ENCODE peak calls at places on chromosome 2, in ten cellular contexts. Q, A, B, O, R, P, Z, L, S and K are unnamed samples.

GRCh38 chr2:43358688-43359201 is 132.3 kb upstream of the ZFP36L2 start:
- DNase-seq in Q (no peak), A (no peak), B (no peak), O (no peak), R (no peak), P (no peak), Z (no peak), L (no peak), S (no peak), K (no peak)

GRCh38 chr2:172859821-172860707 is 124.4 kb downstream of the RAPGEF4 start:
- DNase-seq in Q (no peak), A (no peak), B (no peak), O (no peak), R (no peak), P (no peak), Z (no peak), L (no peak), S (no peak), K (peak; percentile 26)

GRCh38 chr2:161367675-161368074 is 48.4 kb upstream of the TBR1 start:
- DNase-seq in Q (no peak), A (no peak), B (no peak), O (no peak), R (no peak), P (no peak), Z (no peak), L (peak; percentile 19), S (no peak), K (no peak)

GRCh38 chr2:134217924-134218323 is 35.9 kb upstream of the MGAT5 start:
- DNase-seq in Q (no peak), A (no peak), B (no peak), O (no peak), R (no peak), P (no peak), Z (no peak), L (peak; percentile 62), S (no peak), K (no peak)

GRCh38 chr2:95268208-95269035 is 5.8 kb upstream of the PROM2 start:
- DNase-seq in Q (no peak), A (no peak), B (no peak), O (no peak), R (no peak), P (no peak), Z (no peak), L (no peak), S (no peak), K (no peak)

GRCh38 chr2:160208662-160209229 is 8.7 kb upstream of the ITGB6 start:
- DNase-seq in Q (no peak), A (no peak), B (no peak), O (no peak), R (no peak), P (no peak), Z (no peak), L (no peak), S (no peak), K (no peak)

GRCh38 chr2:64562148-64562784 is 38.1 kb downstream of the AFTPH start:
- DNase-seq in Q (no peak), A (no peak), B (no peak), O (peak; percentile 34), R (no peak), P (no peak), Z (no peak), L (peak; percentile 9), S (no peak), K (peak; percentile 48)

GRCh38 chr2:161415467-161416293 is 417 bp upstream of the TBR1 start:
- DNase-seq in Q (no peak), A (no peak), B (peak; percentile 5), O (no peak), R (peak; percentile 5), P (no peak), Z (no peak), L (no peak), S (no peak), K (no peak)

GRCh38 chr2:48600917-48601316 is 16.7 kb upstream of the GTF2A1L start:
- DNase-seq in Q (no peak), A (no peak), B (no peak), O (no peak), R (no peak), P (no peak), Z (no peak), L (peak; percentile 93), S (no peak), K (peak; percentile 27)

GRCh38 chr2:48600204-48600813 is 17.3 kb upstream of the GTF2A1L start:
- DNase-seq in Q (no peak), A (no peak), B (peak; percentile 22), O (peak; percentile 57), R (peak; percentile 21), P (no peak), Z (no peak), L (peak; percentile 61), S (no peak), K (peak; percentile 64)

GRCh38 chr2:48605482-48606175 is 12.0 kb upstream of the GTF2A1L start:
- DNase-seq in Q (no peak), A (no peak), B (no peak), O (no peak), R (no peak), P (no peak), Z (no peak), L (no peak), S (no peak), K (no peak)

DNA sequence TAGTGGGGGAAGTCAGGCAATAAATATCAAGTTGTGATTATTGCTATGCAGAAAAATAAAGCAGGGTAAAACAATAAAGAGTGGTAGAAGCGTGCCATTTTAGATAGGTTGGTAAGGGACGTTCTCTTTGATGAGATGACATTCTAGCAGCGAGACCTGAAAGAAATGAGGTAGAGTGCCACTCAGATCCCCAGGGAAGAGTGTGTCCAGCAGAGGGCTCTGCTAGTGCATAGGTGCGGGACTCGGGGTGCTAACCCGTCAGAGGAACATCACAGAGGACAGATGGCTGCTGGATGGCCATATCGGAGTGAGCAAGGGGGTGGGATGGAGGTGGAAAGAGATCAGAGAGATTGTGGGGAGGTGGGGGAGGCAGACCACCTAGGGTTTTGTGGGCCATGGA is 16.3 kb upstream of the GTF2A1L start:
- DNase-seq in Q (no peak), A (no peak), B (peak; percentile 22), O (peak; percentile 62), R (no peak), P (no peak), Z (no peak), L (peak; percentile 8), S (no peak), K (peak; percentile 43)
- TF ChIP-seq CTCF in Q (peak; percentile 56), A (peak; percentile 9), B (no peak), O (peak; percentile 46), R (peak; percentile 49), P (no peak), Z (no peak), L (peak; percentile 39), S (no peak), K (peak; percentile 74)

GRCh38 chr2:212897296-212897695 is 254.1 kb downstream of the IKZF2 start:
- DNase-seq in Q (no peak), A (no peak), B (no peak), O (no peak), R (no peak), P (no peak), Z (no peak), L (no peak), S (no peak), K (no peak)

GRCh38 chr2:212894026-212894425 is 257.4 kb downstream of the IKZF2 start:
- DNase-seq in Q (no peak), A (no peak), B (no peak), O (no peak), R (no peak), P (no peak), Z (no peak), L (no peak), S (no peak), K (no peak)

GRCh38 chr2:212891580-212891979 is 259.8 kb downstream of the IKZF2 start:
- DNase-seq in Q (no peak), A (no peak), B (no peak), O (no peak), R (no peak), P (no peak), Z (no peak), L (no peak), S (no peak), K (no peak)

GRCh38 chr2:212893216-212893615 is 258.2 kb downstream of the IKZF2 start:
- DNase-seq in Q (no peak), A (no peak), B (no peak), O (no peak), R (no peak), P (no peak), Z (no peak), L (no peak), S (no peak), K (no peak)

GRCh38 chr2:212892193-212892592 is 259.2 kb downstream of the IKZF2 start:
- DNase-seq in Q (no peak), A (no peak), B (no peak), O (peak; percentile 58), R (no peak), P (no peak), Z (no peak), L (peak; percentile 70), S (no peak), K (peak; percentile 73)
- TF ChIP-seq CTCF in Q (peak; percentile 49), A (no peak), B (no peak), O (peak; percentile 37), R (peak; percentile 47), P (no peak), Z (no peak), L (peak; percentile 62), S (no peak), K (peak; percentile 65)

GRCh38 chr2:185219981-185220380 is 518.6 kb upstream of the FSIP2 start:
- DNase-seq in Q (no peak), A (peak; percentile 63), B (no peak), O (no peak), R (no peak), P (no peak), Z (no peak), L (peak; percentile 7), S (no peak), K (peak; percentile 15)

GRCh38 chr2:185215497-185215896 is 523.1 kb upstream of the FSIP2 start:
- DNase-seq in Q (no peak), A (no peak), B (no peak), O (no peak), R (no peak), P (no peak), Z (no peak), L (no peak), S (no peak), K (no peak)
- TF ChIP-seq CTCF in Q (no peak), A (no peak), B (no peak), O (no peak), R (no peak), P (no peak), Z (no peak), L (no peak), S (no peak), K (no peak)

DNA sequence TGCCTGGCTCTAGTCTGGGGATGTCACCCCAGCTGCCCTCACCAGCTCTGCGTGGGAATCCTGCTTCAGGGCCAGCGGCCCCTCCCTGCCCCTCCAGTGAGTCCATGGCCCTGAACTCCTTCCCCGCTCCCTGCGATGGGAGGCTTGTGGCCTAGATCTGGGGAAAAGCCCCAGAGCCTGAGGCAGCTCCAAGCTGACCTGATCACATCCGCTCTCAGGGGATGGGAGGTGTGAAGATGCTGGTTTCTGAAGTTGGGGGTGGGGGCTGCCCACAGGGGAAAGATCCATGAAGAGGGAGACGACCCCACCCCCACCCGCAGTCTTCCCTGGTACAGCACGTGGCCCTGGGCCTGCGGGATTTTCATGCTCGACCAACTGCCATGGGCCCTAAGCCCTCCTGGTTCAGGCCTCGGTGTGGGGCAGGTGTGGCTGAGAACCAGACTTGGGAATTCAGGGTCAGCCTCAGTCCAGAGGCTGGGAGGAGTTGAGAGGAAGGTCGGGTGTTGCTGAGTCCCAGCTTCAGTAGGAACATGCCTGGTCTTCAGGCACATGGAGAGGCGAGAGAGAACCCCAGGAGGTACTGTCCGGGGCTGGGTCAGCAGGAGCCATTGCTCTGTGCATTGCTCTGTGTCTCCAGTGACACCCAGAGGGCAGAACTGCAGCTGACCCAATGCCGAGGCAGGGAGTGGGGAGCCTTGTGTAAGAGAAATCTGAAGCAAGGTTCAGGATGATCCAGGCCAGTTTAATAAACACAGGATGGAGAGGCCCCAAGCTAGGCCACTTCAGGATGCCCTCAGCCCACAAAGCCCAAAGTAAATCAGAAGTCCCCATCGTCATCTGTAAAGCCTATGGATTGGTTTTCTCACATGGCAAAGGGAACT is 115.1 kb downstream of the CAPN13 start:
- DNase-seq in Q (peak; percentile 32), A (no peak), B (no peak), O (peak; percentile 29), R (no peak), P (no peak), Z (no peak), L (peak; percentile 38), S (no peak), K (peak; percentile 56)
- TF ChIP-seq CTCF in Q (peak; percentile 56), A (no peak), B (no peak), O (peak; percentile 36), R (no peak), P (peak; percentile 32), Z (no peak), L (peak; percentile 39), S (no peak), K (peak; percentile 48)